ENCODE peak calls at places on chromosomes 11 and 22, in seven cellular contexts. S is NCI-H460, Y is thoracic aorta, G is pancreas, K is H54, W is skeletal muscle cell, D is G401. Z is an unnamed sample.

GRCh38 chr22:36409911-36410756 is 22.4 kb upstream of the MYH9 start:
- DNase-seq in S (peak), Y (peak), G (peak), K (no peak), W (no peak), D (peak), Z (peak)

GRCh38 chr11:94376841-94377240 is 24.4 kb downstream of the GPR83 start:
- DNase-seq in S (no peak), Y (no peak), G (no peak), K (no peak), W (no peak), D (peak), Z (no peak)

GRCh38 chr11:104653011-104653806 is 245.1 kb downstream of the CASP12 start:
- DNase-seq in S (no peak), Y (no peak), G (no peak), K (no peak), W (no peak), D (peak), Z (no peak)

GRCh38 chr11:64340671-64341335 is 799 bp downstream of the CCDC88B start:
- DNase-seq in S (no peak), Y (no peak), G (peak), K (no peak), W (no peak), D (no peak), Z (no peak)

GRCh38 chr22:49672013-49672516 is 155.6 kb downstream of the BRD1 start:
- DNase-seq in S (no peak), Y (no peak), G (no peak), K (no peak), W (no peak), D (no peak), Z (no peak)

GRCh38 chr11:2853997-2854560 is 31.5 kb downstream of the CDKN1C start:
- DNase-seq in S (no peak), Y (no peak), G (no peak), K (no peak), W (no peak), D (no peak), Z (no peak)

GRCh38 chr11:120217941-120218694 is 7.3 kb downstream of the OAF start:
- DNase-seq in S (no peak), Y (no peak), G (no peak), K (no peak), W (no peak), D (no peak), Z (no peak)

GRCh38 chr22:36323182-36323854 is 64.4 kb downstream of the MYH9 start:
- DNase-seq in S (no peak), Y (peak), G (no peak), K (no peak), W (no peak), D (no peak), Z (no peak)

GRCh38 chr11:77800445-77800844 is 20.1 kb downstream of the RSF1 start:
- DNase-seq in S (no peak), Y (no peak), G (no peak), K (no peak), W (no peak), D (no peak), Z (no peak)

GRCh38 chr11:6259638-6260019 is at the start of gene CCKBR:
- DNase-seq in S (no peak), Y (no peak), G (peak), K (no peak), W (no peak), D (peak), Z (peak)

GRCh38 chr22:19762315-19763140 is 1.9 kb downstream of the TBX1 start:
- DNase-seq in S (no peak), Y (no peak), G (no peak), K (no peak), W (no peak), D (no peak), Z (no peak)

GRCh38 chr22:37281646-37282384 is 493 bp upstream of the CYTH4 start:
- DNase-seq in S (no peak), Y (no peak), G (no peak), K (no peak), W (no peak), D (no peak), Z (no peak)

GRCh38 chr11:66268953-66269906 is 791 bp downstream of the RAB1B start:
- DNase-seq in S (no peak), Y (no peak), G (peak), K (no peak), W (no peak), D (no peak), Z (no peak)

GRCh38 chr11:61384271-61385242 is 7.8 kb upstream of the TMEM216 start:
- DNase-seq in S (no peak), Y (no peak), G (no peak), K (no peak), W (no peak), D (peak), Z (no peak)

GRCh38 chr11:99822846-99823565 is 802.3 kb downstream of the CNTN5 start:
- DNase-seq in S (no peak), Y (no peak), G (no peak), K (no peak), W (no peak), D (no peak), Z (no peak)

GRCh38 chr22:42184852-42185251 is 54.2 kb upstream of the CYP2D6 start:
- DNase-seq in S (no peak), Y (no peak), G (no peak), K (no peak), W (no peak), D (no peak), Z (no peak)

GRCh38 chr11:112656772-112657428 is 304.3 kb upstream of the NCAM1 start:
- DNase-seq in S (no peak), Y (no peak), G (no peak), K (peak), W (peak), D (peak), Z (no peak)

GRCh38 chr22:37431811-37432707 is 4.8 kb upstream of the ELFN2 start:
- DNase-seq in S (no peak), Y (no peak), G (no peak), K (peak), W (peak), D (no peak), Z (no peak)

GRCh38 chr22:38443675-38444521 is 11.1 kb downstream of the KCNJ4 start:
- DNase-seq in S (no peak), Y (no peak), G (no peak), K (no peak), W (no peak), D (no peak), Z (no peak)

GRCh38 chr22:25702571-25703167 is 39.3 kb upstream of the MYO18B start:
- DNase-seq in S (no peak), Y (no peak), G (no peak), K (no peak), W (no peak), D (no peak), Z (no peak)

GRCh38 chr22:48710410-48710809 is 1117.3 kb downstream of the BRD1 start:
- DNase-seq in S (no peak), Y (no peak), G (no peak), K (no peak), W (no peak), D (no peak), Z (peak)

GRCh38 chr11:944711-945470 is 19.2 kb downstream of the AP2A2 start:
- DNase-seq in S (no peak), Y (no peak), G (no peak), K (no peak), W (no peak), D (no peak), Z (peak)